ENCODE peak calls at places on chromosomes 3 and 15, in nine cellular contexts. N, D, B, V, C, X, U, Z and L are unnamed samples.
A peak's percentile ranks its signal among the peaks of the same experiment; 100 is the strongest.

GRCh38 chr3:141399979-141400971 is 32.0 kb downstream of the ZBTB38 start:
- DNase-seq in B (no peak), C (no peak), Z (no peak), X (no peak), N (no peak), D (no peak), V (no peak), U (no peak), L (no peak)

GRCh38 chr3:142886938-142887337 is 1.9 kb downstream of the PCOLCE2 start:
- DNase-seq in X (no peak), D (no peak), Z (no peak), N (peak; percentile 50), C (no peak), V (no peak), U (no peak), B (no peak), L (no peak)

GRCh38 chr3:140442621-140443020 is 235.2 kb upstream of the TRIM42 start:
- DNase-seq in V (no peak), N (no peak), C (no peak), D (no peak), Z (no peak), X (no peak), U (no peak), B (no peak), L (no peak)

GRCh38 chr3:12706504-12707253 is 42.8 kb upstream of the RAF1 start:
- DNase-seq in B (peak; percentile 37), U (peak; percentile 54), N (peak; percentile 74), C (peak; percentile 92), D (no peak), Z (peak; percentile 29), V (peak; percentile 42), X (no peak), L (peak; percentile 27)

GRCh38 chr3:123792473-123793201 is 91.5 kb downstream of the MYLK start:
- DNase-seq in U (no peak), C (no peak), D (no peak), B (no peak), Z (no peak), X (no peak), V (no peak), N (peak; percentile 48), L (no peak)

GRCh38 chr3:190911382-190911781 is 48.9 kb upstream of the GMNC start:
- DNase-seq in C (no peak), Z (no peak), X (no peak), N (no peak), D (no peak), B (no peak), U (no peak), V (peak; percentile 91), L (no peak)

GRCh38 chr3:197756704-197757103 is 7.0 kb downstream of the FYTTD1 start:
- DNase-seq in X (no peak), U (no peak), D (no peak), V (no peak), B (no peak), C (no peak), N (no peak), Z (no peak), L (no peak)

GRCh38 chr15:64742385-64742784 is 33.0 kb downstream of the RBPMS2 start:
- DNase-seq in B (no peak), C (no peak), U (no peak), Z (no peak), V (no peak), X (no peak), N (no peak), D (no peak), L (no peak)

GRCh38 chr15:75693501-75694240 is 19.0 kb downstream of the CSPG4 start:
- DNase-seq in N (peak; percentile 76), X (no peak), D (no peak), U (no peak), B (no peak), V (no peak), C (no peak), Z (no peak), L (no peak)

GRCh38 chr15:98331676-98332075 is 316.7 kb upstream of the IGF1R start:
- DNase-seq in U (no peak), B (no peak), C (no peak), D (no peak), Z (no peak), V (no peak), X (no peak), N (no peak), L (no peak)

GRCh38 chr15:32970847-32971246 is 223.7 kb downstream of the FMN1 start:
- DNase-seq in D (no peak), U (no peak), B (no peak), C (no peak), Z (no peak), V (no peak), X (no peak), N (no peak), L (no peak)

GRCh38 chr3:186644683-186645082 is 4.5 kb downstream of the FETUB start:
- DNase-seq in X (no peak), N (no peak), B (no peak), V (no peak), U (no peak), D (no peak), C (no peak), Z (no peak), L (no peak)

GRCh38 chr3:188658606-188659005 is 504.6 kb downstream of the LPP start:
- DNase-seq in X (no peak), B (no peak), Z (no peak), C (no peak), D (no peak), V (no peak), N (no peak), U (no peak), L (no peak)

GRCh38 chr3:23480981-23481380 is 277.9 kb downstream of the UBE2E2 start:
- DNase-seq in D (no peak), Z (no peak), X (no peak), B (no peak), C (no peak), U (no peak), V (no peak), N (no peak), L (no peak)

GRCh38 chr3:8888296-8888915 is 74.9 kb downstream of the RAD18 start:
- DNase-seq in C (no peak), B (no peak), V (no peak), U (no peak), X (peak; percentile 66), D (no peak), N (peak; percentile 91), Z (no peak), L (no peak)

GRCh38 chr3:158420654-158421396 is 150.2 kb upstream of the MLF1 start:
- DNase-seq in D (no peak), B (no peak), C (no peak), Z (no peak), V (no peak), U (no peak), N (peak; percentile 90), X (peak; percentile 39), L (no peak)

GRCh38 chr3:80767599-80767998 is 993.8 kb downstream of the GBE1 start:
- DNase-seq in D (no peak), C (peak; percentile 5), Z (no peak), V (no peak), X (no peak), N (no peak), B (no peak), U (no peak), L (no peak)

GRCh38 chr3:120025520-120025919 is 68.7 kb downstream of the GSK3B start:
- DNase-seq in Z (no peak), U (no peak), B (no peak), C (no peak), X (no peak), N (peak; percentile 29), V (no peak), D (no peak), L (no peak)